ENCODE peak calls at places on chromosomes 3 and 15, in four cellular contexts. C is GM23338, X is K562, A is lower lobe of right lung. V is an unnamed sample.

GRCh38 chr15:42498212-42499038 is 3.0 kb downstream of the SNAP23 start:
- DNase-seq in C (no peak), X (no peak), A (no peak), V (no peak)

GRCh38 chr3:129412542-129413198 is 15.8 kb downstream of the EFCAB12 start:
- DNase-seq in C (no peak), X (no peak), A (no peak), V (no peak)

GRCh38 chr3:154885016-154885415 is 195.1 kb upstream of the MME start:
- DNase-seq in C (no peak), X (no peak), A (no peak), V (no peak)

GRCh38 chr3:159458010-159458409 is 530.6 kb upstream of the IL12A start:
- DNase-seq in C (peak; percentile 36), X (no peak), A (no peak), V (no peak)

GRCh38 chr15:84079885-84080777 is 155.4 kb upstream of the GOLGA6L4 start:
- DNase-seq in C (peak; percentile 85), X (peak; percentile 9), A (peak; percentile 59), V (peak; percentile 71)

GRCh38 chr3:64011685-64012084 is 11.6 kb downstream of the PSMD6 start:
- DNase-seq in C (no peak), X (no peak), A (no peak), V (no peak)

GRCh38 chr3:99842826-99843589 is 25.3 kb downstream of the CMSS1 start:
- DNase-seq in C (peak; percentile 75), X (no peak), A (no peak), V (no peak)

GRCh38 chr15:33154366-33155166 is 39.9 kb downstream of the FMN1 start:
- DNase-seq in C (no peak), X (no peak), A (peak; percentile 71), V (no peak)

GRCh38 chr3:138933068-138933668 is 13.8 kb downstream of the FOXL2 start:
- DNase-seq in C (peak; percentile 45), X (no peak), A (no peak), V (no peak)

GRCh38 chr3:69092030-69092513 is 7.3 kb downstream of the ARL6IP5 start:
- DNase-seq in C (no peak), X (no peak), A (no peak), V (no peak)

GRCh38 chr15:81171286-81171685 is 25.4 kb upstream of the IL16 start:
- DNase-seq in C (no peak), X (no peak), A (no peak), V (no peak)

GRCh38 chr3:37591130-37591865 is 270.4 kb upstream of the CTDSPL start:
- DNase-seq in C (no peak), X (no peak), A (no peak), V (no peak)

GRCh38 chr15:42138968-42139386 is 17.5 kb downstream of the PLA2G4F start:
- DNase-seq in C (no peak), X (no peak), A (no peak), V (no peak)

GRCh38 chr3:148062590-148062989 is 635.1 kb upstream of the AGTR1 start:
- DNase-seq in C (no peak), X (no peak), A (no peak), V (no peak)

GRCh38 chr3:177338697-177339219 is 141.5 kb upstream of the TBL1XR1 start:
- DNase-seq in C (no peak), X (peak; percentile 46), A (no peak), V (no peak)

GRCh38 chr3:187743195-187744141 is 1.8 kb downstream of the BCL6 start:
- DNase-seq in C (peak; percentile 48), X (peak; percentile 53), A (peak; percentile 86), V (peak; percentile 18)

GRCh38 chr3:133644768-133645167 is 17.0 kb downstream of the TOPBP1 start:
- DNase-seq in C (no peak), X (no peak), A (no peak), V (no peak)

GRCh38 chr15:39936187-39936586 is 2.3 kb downstream of the EIF2AK4 start:
- DNase-seq in C (no peak), X (no peak), A (no peak), V (no peak)

GRCh38 chr3:10770547-10770946 is 45.5 kb upstream of the SLC6A11 start:
- DNase-seq in C (no peak), X (no peak), A (no peak), V (no peak)

GRCh38 chr15:47616876-47617275 is 100.4 kb upstream of the SEMA6D start:
- DNase-seq in C (no peak), X (no peak), A (no peak), V (no peak)

GRCh38 chr15:64681424-64682024 is 93.9 kb downstream of the RBPMS2 start:
- DNase-seq in C (peak; percentile 88), X (peak; percentile 67), A (no peak), V (peak; percentile 78)

GRCh38 chr3:125582707-125583106 is 12.6 kb downstream of the OSBPL11 start:
- DNase-seq in C (peak; percentile 21), X (no peak), A (no peak), V (no peak)
- TF ChIP-seq CTCF in C (peak; percentile 32), X (peak; percentile 51), A (no peak), V (no peak)

DNA sequence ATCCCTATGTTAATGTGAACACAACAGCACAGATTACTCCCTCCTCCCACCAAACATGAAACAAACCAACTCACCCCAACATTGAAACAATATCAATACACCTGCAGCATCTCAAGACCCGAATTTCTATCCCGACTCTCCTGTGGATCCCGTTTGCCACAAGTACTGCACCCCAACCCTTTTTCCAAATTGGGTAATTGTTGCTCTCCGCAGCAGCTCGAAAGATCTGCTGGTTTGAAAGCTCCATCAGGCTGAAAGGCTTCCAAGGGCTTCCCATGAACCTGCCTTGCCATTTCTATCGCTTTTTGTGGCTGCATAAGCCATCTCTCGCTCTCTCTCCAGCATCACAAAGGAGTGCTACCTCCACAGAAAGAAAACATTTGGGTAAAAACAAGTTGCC is 2.3 kb upstream of the FEZF2 start:
- DNase-seq in C (peak; percentile 43), X (no peak), A (no peak), V (no peak)
- H3K27me3 ChIP-seq in C (peaks cover 100% of the 10 kb centered on the region), X (peaks cover 44% of the 10 kb centered on the region), A (peaks cover 99% of the 10 kb centered on the region), V (peaks cover 86% of the 10 kb centered on the region)

GRCh38 chr3:46368569-46368968 is 2.2 kb upstream of the CCR5 start:
- DNase-seq in C (peak; percentile 77), X (no peak), A (peak; percentile 78), V (no peak)
- TF ChIP-seq CTCF in C (peak; percentile 50), X (peak; percentile 54), A (peak; percentile 33), V (no peak)

DNA sequence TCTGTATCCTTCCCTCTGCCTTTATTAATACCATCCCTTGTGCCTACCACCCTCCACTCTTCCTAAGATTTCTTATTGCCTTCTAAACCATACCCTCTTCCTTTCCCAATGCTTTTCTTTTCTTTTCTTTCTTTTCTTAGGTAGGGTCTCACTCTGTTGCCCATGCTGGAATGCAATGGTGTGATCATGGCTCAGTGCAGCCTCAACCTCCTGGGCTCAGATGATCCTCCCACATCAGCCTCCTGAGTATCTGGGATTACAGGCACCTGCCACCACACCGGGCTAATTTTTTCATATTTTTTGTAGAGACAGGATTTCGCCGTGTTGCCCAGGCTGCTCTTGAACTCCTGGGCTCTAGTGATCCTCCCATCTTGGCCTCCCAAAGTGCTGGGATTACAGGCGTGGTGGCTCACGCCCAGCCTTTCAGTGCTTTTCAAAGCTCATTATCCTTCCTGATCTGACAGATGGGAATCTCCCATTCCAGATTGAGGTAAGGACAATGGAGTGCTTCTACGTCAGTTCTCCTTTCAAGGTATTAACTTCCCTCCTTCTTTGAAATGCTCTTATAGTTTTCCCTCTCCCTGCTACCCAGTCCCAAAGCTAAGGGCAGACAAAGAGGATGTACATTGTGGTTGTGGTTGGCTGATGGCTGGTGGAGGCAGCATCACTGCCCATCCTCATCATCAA is 14.6 kb downstream of the ANXA2 start:
- DNase-seq in C (no peak), X (no peak), A (no peak), V (no peak)
- H3K27me3 ChIP-seq in C (no peaks in the 10 kb centered on the region), X (no peaks in the 10 kb centered on the region), A (no peaks in the 10 kb centered on the region), V (no peaks in the 10 kb centered on the region)

DNA sequence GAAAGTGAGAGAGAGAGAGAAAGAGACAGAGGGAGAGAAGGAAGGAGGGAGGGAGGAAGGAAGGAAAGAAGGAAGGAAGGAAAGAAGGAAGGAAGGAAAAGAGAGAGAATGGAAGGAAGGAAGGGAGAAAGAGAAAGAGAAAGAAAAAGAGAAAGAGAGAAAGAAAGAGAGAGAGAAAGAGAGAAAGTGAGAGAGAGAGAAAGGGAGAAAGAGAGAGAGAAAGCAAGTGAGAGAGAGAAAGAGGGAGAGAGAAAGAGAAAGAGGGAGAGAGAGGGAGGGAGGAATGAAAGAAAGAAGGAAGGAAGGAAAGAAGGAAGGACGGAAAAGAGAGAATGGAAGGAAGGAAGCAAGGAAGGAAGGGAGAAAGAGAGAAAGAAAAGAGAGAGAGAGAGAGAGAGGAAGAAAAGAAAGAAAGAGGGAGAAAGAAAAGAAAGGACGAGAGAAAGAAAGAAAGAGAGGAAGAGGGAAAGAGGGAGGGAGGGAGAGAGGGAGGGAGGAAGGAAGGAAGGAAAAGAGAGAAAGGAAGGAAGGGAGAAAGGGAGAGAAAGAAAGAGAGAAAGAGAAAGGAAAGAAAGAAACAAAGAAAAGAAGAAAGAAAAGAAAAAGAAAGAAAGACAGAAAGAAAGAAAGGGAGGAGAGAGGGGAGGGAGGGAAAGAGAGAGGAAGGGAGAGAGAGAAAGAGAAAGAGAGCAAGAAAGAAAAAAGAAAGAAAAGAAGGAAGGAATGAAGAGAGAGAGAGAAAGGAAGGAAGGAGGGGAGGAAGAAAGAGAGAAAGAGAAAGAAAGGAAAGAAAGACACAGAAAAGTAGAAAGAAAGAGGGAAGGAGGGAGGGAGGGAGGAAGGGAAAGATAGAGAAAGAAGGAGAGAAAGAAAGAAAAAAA is 10.8 kb downstream of the WNT7A start:
- DNase-seq in C (no peak), X (no peak), A (no peak), V (no peak)
- TF ChIP-seq CTCF in C (no peak), X (no peak), A (no peak), V (no peak)

GRCh38 chr3:39811561-39811960 is 2.2 kb downstream of the MYRIP start:
- DNase-seq in C (no peak), X (no peak), A (no peak), V (no peak)

GRCh38 chr3:39810647-39811161 is 1.3 kb downstream of the MYRIP start:
- DNase-seq in C (peak; percentile 40), X (no peak), A (no peak), V (no peak)

GRCh38 chr3:39814007-39814406 is 4.6 kb downstream of the MYRIP start:
- DNase-seq in C (no peak), X (no peak), A (no peak), V (no peak)

GRCh38 chr3:39809995-39810595 is 686 bp downstream of the MYRIP start:
- DNase-seq in C (peak; percentile 60), X (no peak), A (no peak), V (no peak)

DNA sequence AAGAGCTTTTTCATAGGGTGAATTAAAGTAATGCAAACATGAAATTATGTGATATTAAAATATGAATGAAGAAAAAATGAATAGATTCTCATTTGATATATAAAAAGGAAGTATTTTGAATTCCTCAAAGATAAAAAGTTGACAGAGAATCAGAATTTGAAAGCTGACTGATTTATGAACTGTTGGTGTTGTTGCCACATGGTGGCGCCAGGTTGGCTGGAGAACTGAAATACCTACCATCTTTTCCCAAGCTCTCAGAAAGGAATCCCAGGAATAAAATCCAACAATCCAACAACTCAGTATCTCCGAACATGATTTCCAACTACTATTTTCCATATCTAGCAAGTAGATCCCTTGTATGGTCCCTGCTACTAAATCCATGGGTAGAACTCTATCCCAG is 3.1 kb downstream of the MYRIP start:
- DNase-seq in C (peak; percentile 60), X (no peak), A (no peak), V (no peak)
- H3K27me3 ChIP-seq in C (peaks cover 39% of the 10 kb centered on the region), X (peaks cover 29% of the 10 kb centered on the region), A (peaks cover 35% of the 10 kb centered on the region), V (peaks cover 4% of the 10 kb centered on the region)

DNA sequence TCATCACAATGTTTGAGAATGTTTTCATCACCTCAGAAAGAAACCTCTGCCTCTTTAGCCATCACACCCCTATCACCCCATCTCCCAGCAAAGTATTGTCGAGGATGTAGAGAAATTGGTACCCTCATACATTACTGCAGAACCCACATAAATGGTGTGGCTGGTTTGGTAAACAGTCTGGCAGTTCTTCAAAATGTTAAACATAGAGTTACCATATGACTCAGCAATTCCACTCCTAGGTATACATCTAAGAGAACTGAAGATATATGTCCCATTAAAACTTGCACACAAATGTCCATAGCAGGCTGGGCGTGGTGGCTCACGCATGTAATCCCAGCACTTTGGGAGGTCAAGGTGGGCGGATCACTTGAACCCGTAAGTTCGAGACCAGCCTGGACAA is 8.7 kb upstream of the ETFA start:
- DNase-seq in C (no peak), X (no peak), A (no peak), V (no peak)
- TF ChIP-seq CTCF in C (no peak), X (no peak), A (no peak), V (no peak)

V was measured in WERI-Rb-1.